ENCODE peak calls at places on chromosomes 4 and X, in nine cellular contexts. J is pancreas; L is testis; U is colonic mucosa; N is cardiac muscle cell; Q is CD8-positive, alpha-beta T cell; C is heart left ventricle; V is A549; X is tibial nerve. F is an unnamed sample.

GRCh38 chrX:19535481-19535880 is 20.2 kb upstream of the MAP3K15 start:
- DNase-seq in J (no peak), L (no peak), U (no peak), N (peak; percentile 44), Q (no peak), C (no peak), V (peak; percentile 54), X (no peak), F (no peak)

GRCh38 chrX:69618803-69619202 is 2.9 kb downstream of the EDA start:
- DNase-seq in J (peak; percentile 24), L (peak; percentile 14), U (peak; percentile 18), N (peak; percentile 47), Q (no peak), C (no peak), V (peak; percentile 31), X (no peak), F (no peak)

GRCh38 chr4:60133414-60133813 is 1066.7 kb upstream of the ADGRL3 start:
- DNase-seq in J (no peak), L (no peak), U (no peak), N (peak; percentile 0), Q (no peak), C (no peak), V (no peak), X (no peak), F (no peak)

GRCh38 chr4:3721186-3721585 is 45.0 kb upstream of the ADRA2C start:
- DNase-seq in J (no peak), L (no peak), U (no peak), N (no peak), Q (no peak), C (no peak), V (no peak), X (no peak), F (no peak)

GRCh38 chrX:30488092-30488491 is 89.5 kb downstream of the TASL start:
- DNase-seq in J (no peak), L (peak; percentile 17), U (no peak), N (peak; percentile 14), Q (no peak), C (no peak), V (peak; percentile 26), X (no peak), F (no peak)

GRCh38 chrX:9943420-9943819 is 23.7 kb upstream of the CLDN34 start:
- DNase-seq in J (no peak), L (no peak), U (no peak), N (no peak), Q (no peak), C (no peak), V (no peak), X (no peak), F (no peak)

GRCh38 chr4:95165926-95166524 is 382.7 kb downstream of the UNC5C start:
- DNase-seq in J (peak; percentile 34), L (peak; percentile 49), U (peak; percentile 35), N (peak; percentile 87), Q (no peak), C (no peak), V (peak; percentile 65), X (no peak), F (no peak)

GRCh38 chr4:53431052-53431451 is 53.6 kb downstream of the FIP1L1 start:
- DNase-seq in J (no peak), L (no peak), U (no peak), N (no peak), Q (no peak), C (no peak), V (no peak), X (no peak), F (no peak)

GRCh38 chr4:177185151-177185550 is 124.5 kb upstream of the NEIL3 start:
- DNase-seq in J (no peak), L (no peak), U (no peak), N (peak; percentile 12), Q (no peak), C (no peak), V (no peak), X (no peak), F (no peak)

GRCh38 chr4:78464265-78464664 is 87.3 kb upstream of the ANXA3 start:
- DNase-seq in J (no peak), L (no peak), U (no peak), N (no peak), Q (no peak), C (no peak), V (no peak), X (no peak), F (no peak)

GRCh38 chr4:100188829-100189228 is 1.4 kb downstream of the DDIT4L start:
- DNase-seq in J (no peak), L (no peak), U (no peak), N (no peak), Q (no peak), C (no peak), V (no peak), X (no peak), F (no peak)

GRCh38 chr4:81523672-81524436 is 52.1 kb upstream of the RASGEF1B start:
- DNase-seq in J (no peak), L (no peak), U (no peak), N (no peak), Q (no peak), C (no peak), V (no peak), X (no peak), F (no peak)

GRCh38 chr4:185783574-185783973 is 28.4 kb downstream of the SORBS2 start:
- DNase-seq in J (no peak), L (no peak), U (no peak), N (no peak), Q (no peak), C (no peak), V (no peak), X (no peak), F (no peak)

GRCh38 chr4:79083406-79084010 is 144.3 kb upstream of the PAQR3 start:
- DNase-seq in J (no peak), L (peak; percentile 67), U (no peak), N (peak; percentile 3), Q (no peak), C (no peak), V (no peak), X (no peak), F (no peak)

GRCh38 chr4:38044060-38044459 is 83.9 kb downstream of the PTTG2 start:
- DNase-seq in J (no peak), L (no peak), U (no peak), N (no peak), Q (no peak), C (no peak), V (no peak), X (no peak), F (no peak)

GRCh38 chr4:13476915-13477314 is 7.2 kb downstream of the RAB28 start:
- DNase-seq in J (no peak), L (no peak), U (no peak), N (peak; percentile 66), Q (no peak), C (no peak), V (no peak), X (no peak), F (no peak)

GRCh38 chr4:145626623-145626982 is 7.4 kb downstream of the MMAA start:
- DNase-seq in J (no peak), L (no peak), U (no peak), N (no peak), Q (no peak), C (no peak), V (no peak), X (no peak), F (no peak)

GRCh38 chr4:184267673-184268573 is 50.2 kb upstream of the ENPP6 start:
- DNase-seq in J (no peak), L (no peak), U (peak; percentile 57), N (peak; percentile 88), Q (peak; percentile 80), C (no peak), V (peak; percentile 58), X (no peak), F (peak; percentile 48)

GRCh38 chrX:131816551-131817136 is 206.5 kb upstream of the STK26 start:
- DNase-seq in J (peak; percentile 89), L (no peak), U (peak; percentile 93), N (no peak), Q (peak; percentile 86), C (no peak), V (peak; percentile 58), X (no peak), F (peak; percentile 63)

GRCh38 chrX:100979881-100980607 is 10.5 kb downstream of the ARL13A start:
- DNase-seq in J (no peak), L (no peak), U (no peak), N (no peak), Q (no peak), C (no peak), V (peak; percentile 8), X (no peak), F (no peak)

GRCh38 chr4:129532573-129532972 is 436.6 kb downstream of the C4orf33 start:
- DNase-seq in J (no peak), L (no peak), U (no peak), N (no peak), Q (no peak), C (no peak), V (no peak), X (no peak), F (no peak)

GRCh38 chr4:123340381-123340701 is 56.3 kb upstream of the SPRY1 start:
- DNase-seq in J (no peak), L (no peak), U (no peak), N (peak; percentile 83), Q (no peak), C (no peak), V (peak; percentile 85), X (no peak), F (no peak)

GRCh38 chr4:148166132-148166531 is 276.1 kb downstream of the NR3C2 start:
- DNase-seq in J (no peak), L (peak; percentile 18), U (no peak), N (peak; percentile 35), Q (no peak), C (no peak), V (no peak), X (no peak), F (no peak)

GRCh38 chrX:111829345-111829744 is 46.6 kb upstream of the TRPC5OS start:
- DNase-seq in J (no peak), L (no peak), U (no peak), N (no peak), Q (no peak), C (no peak), V (no peak), X (no peak), F (no peak)
- TF ChIP-seq CTCF in J (no peak), L (no peak), U (no peak), N (no peak), Q (no peak), C (no peak), V (no peak), X (no peak), F (no peak)

GRCh38 chrX:13376857-13377441 is 57.1 kb upstream of the ATXN3L start:
- DNase-seq in J (no peak), L (no peak), U (no peak), N (peak; percentile 97), Q (no peak), C (no peak), V (no peak), X (no peak), F (no peak)
- H3K27ac ChIP-seq in J (no peak overlapping the region), L (no peak overlapping the region), U (no peak overlapping the region), N (no peak overlapping the region), Q (no peak overlapping the region), C (no peak overlapping the region), V (peak overlapping the region; percentile 19), X (peak overlapping the region; percentile 56), F (no peak overlapping the region)

GRCh38 chrX:40154853-40155616 is 57.3 kb upstream of the BCOR start:
- DNase-seq in J (peak; percentile 64), L (peak; percentile 81), U (peak; percentile 61), N (peak; percentile 75), Q (no peak), C (peak; percentile 71), V (peak; percentile 74), X (no peak), F (no peak)
- H3K9me3 ChIP-seq in J (no peaks in the 10 kb centered on the region), L (no peaks in the 10 kb centered on the region), U (no peaks in the 10 kb centered on the region), N (no peaks in the 10 kb centered on the region), Q (no peaks in the 10 kb centered on the region), C (no peaks in the 10 kb centered on the region), V (no peaks in the 10 kb centered on the region), X (no peaks in the 10 kb centered on the region), F (no peaks in the 10 kb centered on the region)

GRCh38 chr4:156109943-156110925 is 156.6 kb upstream of the CTSO start:
- DNase-seq in J (no peak), L (no peak), U (no peak), N (peak; percentile 78), Q (no peak), C (peak; percentile 40), V (peak; percentile 2), X (no peak), F (no peak)
- TF ChIP-seq CTCF in J (no peak), L (no peak), U (no peak), N (peak; percentile 45), Q (no peak), C (no peak), V (no peak), X (no peak), F (no peak)

F was measured in CD4-positive, alpha-beta T cell.